ENCODE peak calls at places on chromosome 9, in five cellular contexts. One of them, this sample, is unnamed.

GRCh38 chr9:98094851-98095250 is 24.2 kb downstream of the TRIM14 start:
- DNase-seq in lower lobe of right lung: no peak
- DNase-seq in K562: no peak
- DNase-seq in sigmoid colon: no peak
- DNase-seq in fibroblast of pulmonary artery: no peak
- DNase-seq in this sample: no peak

GRCh38 chr9:121776009-121776738 is 124.7 kb downstream of the DAB2IP start:
- DNase-seq in sigmoid colon: no peak
- DNase-seq in lower lobe of right lung: peak; percentile 39
- DNase-seq in fibroblast of pulmonary artery: no peak
- DNase-seq in K562: no peak
- DNase-seq in this sample: no peak

GRCh38 chr9:69155341-69156030 is 18.6 kb upstream of the TJP2 start:
- DNase-seq in lower lobe of right lung: no peak
- DNase-seq in K562: no peak
- DNase-seq in fibroblast of pulmonary artery: no peak
- DNase-seq in sigmoid colon: no peak
- DNase-seq in this sample: peak; percentile 62

GRCh38 chr9:36597412-36598178 is 24.9 kb downstream of the MELK start:
- DNase-seq in fibroblast of pulmonary artery: peak; percentile 82
- DNase-seq in K562: no peak
- DNase-seq in lower lobe of right lung: no peak
- DNase-seq in sigmoid colon: no peak
- DNase-seq in this sample: peak; percentile 42

GRCh38 chr9:124913378-124913777 is 27.5 kb downstream of the GOLGA1 start:
- DNase-seq in fibroblast of pulmonary artery: no peak
- DNase-seq in K562: peak; percentile 46
- DNase-seq in sigmoid colon: no peak
- DNase-seq in lower lobe of right lung: no peak
- DNase-seq in this sample: no peak

GRCh38 chr9:76456202-76456926 is 2.6 kb upstream of the GCNT1 start:
- DNase-seq in K562: peak; percentile 69
- DNase-seq in fibroblast of pulmonary artery: peak; percentile 46
- DNase-seq in lower lobe of right lung: no peak
- DNase-seq in sigmoid colon: no peak
- DNase-seq in this sample: peak; percentile 42

GRCh38 chr9:110842976-110843375 is 174.4 kb downstream of the MUSK start:
- DNase-seq in K562: no peak
- DNase-seq in fibroblast of pulmonary artery: no peak
- DNase-seq in lower lobe of right lung: no peak
- DNase-seq in sigmoid colon: no peak
- DNase-seq in this sample: no peak

GRCh38 chr9:79629721-79630120 is 58.0 kb downstream of the TLE4 start:
- DNase-seq in K562: no peak
- DNase-seq in lower lobe of right lung: no peak
- DNase-seq in sigmoid colon: no peak
- DNase-seq in fibroblast of pulmonary artery: no peak
- DNase-seq in this sample: no peak

GRCh38 chr9:132026932-132027585 is 52.6 kb downstream of the MED27 start:
- DNase-seq in lower lobe of right lung: no peak
- DNase-seq in K562: no peak
- DNase-seq in sigmoid colon: no peak
- DNase-seq in fibroblast of pulmonary artery: peak; percentile 30
- DNase-seq in this sample: no peak

GRCh38 chr9:130118841-130119520 is 53.2 kb upstream of the NCS1 start:
- DNase-seq in sigmoid colon: no peak
- DNase-seq in fibroblast of pulmonary artery: no peak
- DNase-seq in K562: no peak
- DNase-seq in lower lobe of right lung: no peak
- DNase-seq in this sample: no peak

GRCh38 chr9:129697111-129697955 is 31.9 kb downstream of the PRRX2 start:
- DNase-seq in sigmoid colon: peak; percentile 79
- DNase-seq in lower lobe of right lung: no peak
- DNase-seq in K562: no peak
- DNase-seq in fibroblast of pulmonary artery: peak; percentile 52
- DNase-seq in this sample: no peak

GRCh38 chr9:87276327-87276841 is 221.3 kb upstream of the DAPK1 start:
- DNase-seq in fibroblast of pulmonary artery: peak; percentile 81
- DNase-seq in K562: no peak
- DNase-seq in lower lobe of right lung: no peak
- DNase-seq in sigmoid colon: no peak
- DNase-seq in this sample: peak; percentile 22

GRCh38 chr9:124513374-124513994 is 6.3 kb upstream of the NR5A1 start:
- DNase-seq in lower lobe of right lung: no peak
- DNase-seq in fibroblast of pulmonary artery: no peak
- DNase-seq in K562: peak; percentile 64
- DNase-seq in sigmoid colon: no peak
- DNase-seq in this sample: no peak

GRCh38 chr9:78543353-78543752 is 246.4 kb downstream of the PSAT1 start:
- DNase-seq in fibroblast of pulmonary artery: no peak
- DNase-seq in lower lobe of right lung: no peak
- DNase-seq in sigmoid colon: no peak
- DNase-seq in K562: no peak
- DNase-seq in this sample: no peak

GRCh38 chr9:91037511-91038482 is 236.2 kb downstream of the SYK start:
- DNase-seq in fibroblast of pulmonary artery: peak; percentile 86
- DNase-seq in K562: no peak
- DNase-seq in sigmoid colon: peak; percentile 89
- DNase-seq in lower lobe of right lung: peak; percentile 73
- DNase-seq in this sample: no peak

GRCh38 chr9:4229252-4229651 is 70.6 kb downstream of the GLIS3 start:
- DNase-seq in lower lobe of right lung: no peak
- DNase-seq in fibroblast of pulmonary artery: no peak
- DNase-seq in K562: no peak
- DNase-seq in sigmoid colon: no peak
- DNase-seq in this sample: no peak

GRCh38 chr9:124574944-124575343 is 67.7 kb upstream of the NR5A1 start:
- DNase-seq in lower lobe of right lung: no peak
- DNase-seq in K562: no peak
- DNase-seq in sigmoid colon: no peak
- DNase-seq in fibroblast of pulmonary artery: peak; percentile 23
- DNase-seq in this sample: no peak

GRCh38 chr9:111924281-111924680 is 27.7 kb downstream of the UGCG start:
- DNase-seq in fibroblast of pulmonary artery: no peak
- DNase-seq in lower lobe of right lung: no peak
- DNase-seq in K562: no peak
- DNase-seq in sigmoid colon: no peak
- DNase-seq in this sample: no peak

GRCh38 chr9:110351009-110351467 is 13.4 kb upstream of the TXNDC8 start:
- DNase-seq in sigmoid colon: no peak
- DNase-seq in K562: no peak
- DNase-seq in fibroblast of pulmonary artery: peak; percentile 68
- DNase-seq in lower lobe of right lung: no peak
- DNase-seq in this sample: no peak

GRCh38 chr9:115877852-115878450 is 275.6 kb upstream of the PAPPA start:
- DNase-seq in fibroblast of pulmonary artery: no peak
- DNase-seq in sigmoid colon: no peak
- DNase-seq in lower lobe of right lung: no peak
- DNase-seq in K562: no peak
- DNase-seq in this sample: no peak

GRCh38 chr9:72029986-72030385 is 30.4 kb downstream of the C9orf57 start:
- DNase-seq in fibroblast of pulmonary artery: no peak
- DNase-seq in K562: no peak
- DNase-seq in lower lobe of right lung: no peak
- DNase-seq in sigmoid colon: no peak
- DNase-seq in this sample: no peak

GRCh38 chr9:89481161-89481915 is 16.6 kb downstream of the SEMA4D start:
- DNase-seq in fibroblast of pulmonary artery: no peak
- DNase-seq in lower lobe of right lung: no peak
- DNase-seq in K562: no peak
- DNase-seq in sigmoid colon: peak; percentile 47
- DNase-seq in this sample: no peak

GRCh38 chr9:89484475-89485404 is 13.2 kb downstream of the SEMA4D start:
- DNase-seq in fibroblast of pulmonary artery: no peak
- DNase-seq in K562: no peak
- DNase-seq in lower lobe of right lung: no peak
- DNase-seq in sigmoid colon: no peak
- DNase-seq in this sample: peak; percentile 68

GRCh38 chr9:89483592-89484474 is 14.1 kb downstream of the SEMA4D start:
- DNase-seq in lower lobe of right lung: peak; percentile 60
- DNase-seq in fibroblast of pulmonary artery: no peak
- DNase-seq in sigmoid colon: no peak
- DNase-seq in K562: no peak
- DNase-seq in this sample: peak; percentile 73

GRCh38 chr9:89482950-89483349 is 15.0 kb downstream of the SEMA4D start:
- DNase-seq in lower lobe of right lung: no peak
- DNase-seq in fibroblast of pulmonary artery: no peak
- DNase-seq in sigmoid colon: no peak
- DNase-seq in K562: no peak
- DNase-seq in this sample: no peak

GRCh38 chr9:89482056-89482784 is 15.7 kb downstream of the SEMA4D start:
- DNase-seq in fibroblast of pulmonary artery: no peak
- DNase-seq in K562: no peak
- DNase-seq in sigmoid colon: peak; percentile 48
- DNase-seq in lower lobe of right lung: no peak
- DNase-seq in this sample: no peak
- H3K4me3 ChIP-seq in fibroblast of pulmonary artery: no peak overlapping the region
- H3K4me3 ChIP-seq in K562: no peak overlapping the region
- H3K4me3 ChIP-seq in sigmoid colon: no peak overlapping the region
- H3K4me3 ChIP-seq in lower lobe of right lung: no peak overlapping the region
- H3K4me3 ChIP-seq in this sample: no peak overlapping the region

GRCh38 chr9:84670801-84671153 is 1.2 kb downstream of the NTRK2 start:
- DNase-seq in lower lobe of right lung: no peak
- DNase-seq in K562: no peak
- DNase-seq in sigmoid colon: no peak
- DNase-seq in fibroblast of pulmonary artery: no peak
- DNase-seq in this sample: no peak

GRCh38 chr9:84669293-84670105 is at the start of gene NTRK2:
- DNase-seq in sigmoid colon: no peak
- DNase-seq in K562: no peak
- DNase-seq in fibroblast of pulmonary artery: peak; percentile 12
- DNase-seq in lower lobe of right lung: no peak
- DNase-seq in this sample: peak; percentile 28

GRCh38 chr9:84671651-84672467 is 2.3 kb downstream of the NTRK2 start:
- DNase-seq in fibroblast of pulmonary artery: no peak
- DNase-seq in K562: no peak
- DNase-seq in sigmoid colon: no peak
- DNase-seq in lower lobe of right lung: no peak
- DNase-seq in this sample: no peak

GRCh38 chr9:84669008-84669292 is 579 bp upstream of the NTRK2 start:
- DNase-seq in fibroblast of pulmonary artery: no peak
- DNase-seq in lower lobe of right lung: no peak
- DNase-seq in sigmoid colon: no peak
- DNase-seq in K562: no peak
- DNase-seq in this sample: no peak

DNA sequence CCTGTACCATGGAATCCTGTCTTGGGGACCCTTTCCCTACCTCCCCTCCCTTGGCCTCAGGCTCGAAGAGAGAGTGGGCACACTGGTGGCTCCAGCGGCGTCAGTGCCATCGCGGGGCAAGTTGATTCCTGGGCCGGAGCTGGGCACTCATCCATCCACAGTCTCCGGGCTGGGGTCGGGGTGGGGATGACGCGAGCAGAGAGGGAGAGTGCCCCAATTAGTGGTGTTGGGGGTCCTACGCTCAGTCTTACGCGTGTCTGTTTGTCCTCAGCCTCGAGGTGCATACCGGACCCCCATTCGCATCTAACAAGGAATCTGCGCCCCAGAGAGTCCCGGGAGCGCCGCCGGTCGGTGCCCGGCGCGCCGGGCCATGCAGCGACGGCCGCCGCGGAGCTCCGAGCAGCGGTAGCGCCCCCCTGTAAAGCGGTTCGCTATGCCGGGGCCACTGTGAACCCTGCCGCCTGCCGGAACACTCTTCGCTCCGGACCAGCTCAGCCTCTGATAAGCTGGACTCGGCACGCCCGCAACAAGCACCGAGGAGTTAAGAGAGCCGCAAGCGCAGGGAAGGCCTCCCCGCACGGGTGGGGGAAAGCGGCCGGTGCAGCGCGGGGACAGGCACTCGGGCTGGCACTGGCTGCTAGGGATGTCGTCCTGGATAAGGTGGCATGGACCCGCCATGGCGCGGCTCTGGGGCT is 724 bp downstream of the NTRK2 start:
- DNase-seq in fibroblast of pulmonary artery: no peak
- DNase-seq in sigmoid colon: no peak
- DNase-seq in lower lobe of right lung: no peak
- DNase-seq in K562: no peak
- DNase-seq in this sample: no peak
- H3K4me3 ChIP-seq in fibroblast of pulmonary artery: no peak overlapping the region
- H3K4me3 ChIP-seq in sigmoid colon: peak overlapping the region; percentile 24
- H3K4me3 ChIP-seq in lower lobe of right lung: peak overlapping the region; percentile 57
- H3K4me3 ChIP-seq in K562: no peak overlapping the region
- H3K4me3 ChIP-seq in this sample: peak overlapping the region; percentile 1

GRCh38 chr9:120348951-120349429 is 231.0 kb downstream of the CDK5RAP2 start:
- DNase-seq in K562: peak; percentile 72
- DNase-seq in sigmoid colon: no peak
- DNase-seq in lower lobe of right lung: no peak
- DNase-seq in fibroblast of pulmonary artery: peak; percentile 65
- DNase-seq in this sample: peak; percentile 37
- H3K4me3 ChIP-seq in K562: no peak overlapping the region
- H3K4me3 ChIP-seq in sigmoid colon: no peak overlapping the region
- H3K4me3 ChIP-seq in lower lobe of right lung: no peak overlapping the region
- H3K4me3 ChIP-seq in fibroblast of pulmonary artery: no peak overlapping the region
- H3K4me3 ChIP-seq in this sample: no peak overlapping the region

DNA sequence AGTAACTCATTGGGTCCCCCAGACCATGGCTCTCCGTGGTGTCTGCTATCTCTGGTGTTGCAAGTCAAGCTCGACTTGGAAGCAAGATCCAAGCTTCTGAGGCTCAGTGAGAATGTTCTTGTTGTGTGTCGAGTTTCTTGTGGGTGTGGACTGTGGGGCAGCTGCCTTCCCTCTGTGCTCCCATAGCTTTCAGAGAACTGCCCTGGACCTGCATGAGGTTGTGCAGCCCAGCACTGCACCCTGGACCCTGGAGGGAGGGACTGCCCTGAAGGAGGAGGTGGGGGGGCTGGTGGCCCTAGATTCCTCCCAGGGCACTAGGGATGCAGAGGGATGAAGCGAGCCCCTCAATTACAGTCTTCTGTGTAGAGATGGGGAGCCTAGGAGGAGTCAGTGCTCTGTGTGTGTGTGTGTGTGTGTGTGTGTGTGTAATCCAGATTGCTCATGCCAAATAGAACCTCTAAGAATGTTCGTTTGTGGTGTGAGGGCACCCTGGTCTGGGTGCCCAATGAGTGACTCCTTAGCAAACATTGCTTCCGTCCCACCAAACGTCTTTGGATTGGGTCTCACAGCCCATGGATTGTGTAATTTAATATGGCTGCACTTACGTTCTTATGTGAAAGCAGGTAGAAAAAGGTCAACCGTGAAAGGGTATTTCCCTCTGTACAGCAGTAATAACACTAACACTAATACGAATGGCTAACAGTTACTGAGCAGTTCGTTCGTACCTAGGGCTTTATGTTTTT is 143.3 kb upstream of the LMX1B start:
- DNase-seq in fibroblast of pulmonary artery: no peak
- DNase-seq in lower lobe of right lung: no peak
- DNase-seq in sigmoid colon: no peak
- DNase-seq in K562: no peak
- DNase-seq in this sample: peak; percentile 25
- H3K4me3 ChIP-seq in fibroblast of pulmonary artery: no peak overlapping the region
- H3K4me3 ChIP-seq in lower lobe of right lung: no peak overlapping the region
- H3K4me3 ChIP-seq in sigmoid colon: no peak overlapping the region
- H3K4me3 ChIP-seq in K562: no peak overlapping the region
- H3K4me3 ChIP-seq in this sample: no peak overlapping the region